ENCODE peak calls at places on chromosomes 2 and 18, in ten cellular contexts. W, J, H, C, L, Y, K, P, Q and Z are unnamed samples.

GRCh38 chr2:109630441-109631425 is 16.6 kb downstream of the SOWAHC start:
- DNase-seq in Y (no peak), H (no peak), J (no peak), C (no peak), L (no peak), W (no peak), K (no peak), Q (no peak), P (no peak), Z (no peak)

GRCh38 chr2:226797289-226797988 is 2.2 kb downstream of the IRS1 start:
- DNase-seq in K (no peak), H (no peak), J (peak; percentile 64), Q (peak; percentile 93), L (no peak), P (no peak), W (no peak), C (peak; percentile 53), Y (no peak), Z (no peak)

GRCh38 chr2:11930211-11930761 is 183.9 kb downstream of the LPIN1 start:
- DNase-seq in Y (no peak), C (no peak), W (no peak), Q (peak; percentile 62), J (no peak), P (no peak), K (no peak), L (no peak), H (no peak), Z (no peak)

GRCh38 chr2:201432551-201433388 is 18.5 kb downstream of the TRAK2 start:
- DNase-seq in C (peak; percentile 44), K (no peak), J (peak; percentile 20), P (no peak), H (no peak), Q (peak; percentile 70), W (peak; percentile 23), L (no peak), Y (no peak), Z (no peak)

GRCh38 chr18:32152705-32153448 is 37.0 kb upstream of the MEP1B start:
- DNase-seq in Q (no peak), P (no peak), C (no peak), J (no peak), W (no peak), K (no peak), H (no peak), Y (no peak), L (no peak), Z (no peak)

GRCh38 chr2:238874330-238875050 is 26.6 kb downstream of the TWIST2 start:
- DNase-seq in P (no peak), Q (no peak), W (no peak), C (peak; percentile 45), K (no peak), L (no peak), Y (no peak), J (no peak), H (no peak), Z (no peak)

GRCh38 chr2:163734911-163735691 is 707 bp downstream of the FIGN start:
- DNase-seq in P (no peak), Y (no peak), Q (no peak), L (no peak), H (no peak), C (peak; percentile 47), J (no peak), W (peak; percentile 26), K (no peak), Z (no peak)

GRCh38 chr2:67516358-67516757 is 119.2 kb downstream of the ETAA1 start:
- DNase-seq in P (no peak), Q (no peak), Y (no peak), K (no peak), C (no peak), L (no peak), H (no peak), W (no peak), J (no peak), Z (no peak)

GRCh38 chr2:209661286-209661685 is 110.3 kb upstream of the UNC80 start:
- DNase-seq in Y (no peak), W (peak; percentile 19), J (no peak), Q (no peak), H (no peak), C (no peak), P (no peak), K (no peak), L (no peak), Z (peak; percentile 18)

GRCh38 chr2:96138146-96139145 is at the start of gene ASTL:
- DNase-seq in H (no peak), J (peak; percentile 60), W (no peak), Q (peak; percentile 57), L (no peak), C (peak; percentile 42), P (no peak), K (peak; percentile 62), Y (no peak), Z (no peak)

GRCh38 chr2:10490806-10491291 is 42.7 kb upstream of the ODC1 start:
- DNase-seq in Q (no peak), H (no peak), P (no peak), C (no peak), W (no peak), K (no peak), L (no peak), Y (no peak), J (no peak), Z (no peak)